ENCODE peak calls at places on chromosomes 2 and 18, in five cellular contexts. I is amygdala, Q is caudate nucleus, M is T-helper 17 cell, N is NB4. Y is an unnamed sample.
A peak's percentile ranks its signal among the peaks of the same experiment; 100 is the strongest.

GRCh38 chr18:68826111-68826510 is 28.2 kb downstream of the CCDC102B start:
- DNase-seq in M (no peak), N (no peak), Q (no peak), I (no peak), Y (no peak)

GRCh38 chr2:38586926-38587325 is 15.8 kb downstream of the HNRNPLL start:
- DNase-seq in M (no peak), N (peak; percentile 27), I (no peak), Q (no peak), Y (no peak)

GRCh38 chr2:174868916-174869315 is 104.6 kb upstream of the CHRNA1 start:
- DNase-seq in Q (no peak), M (no peak), N (no peak), I (no peak), Y (no peak)

GRCh38 chr2:237760506-237761502 is 37.8 kb upstream of the RBM44 start:
- DNase-seq in M (no peak), N (no peak), I (no peak), Q (no peak), Y (no peak)

GRCh38 chr2:38130877-38131276 is 54.9 kb upstream of the CYP1B1 start:
- DNase-seq in I (no peak), Q (peak; percentile 16), M (no peak), N (peak; percentile 73), Y (no peak)

GRCh38 chr2:60819155-60819862 is 62.1 kb upstream of the REL start:
- DNase-seq in M (peak; percentile 72), N (no peak), I (no peak), Q (no peak), Y (no peak)

GRCh38 chr2:42562474-42563144 is 5.8 kb upstream of the MTA3 start:
- DNase-seq in Q (no peak), N (no peak), M (no peak), I (no peak), Y (no peak)

GRCh38 chr2:27869763-27870162 is 20.4 kb downstream of the RBKS start:
- DNase-seq in M (no peak), N (no peak), I (no peak), Q (no peak), Y (no peak)

GRCh38 chr2:133130548-133131246 is 437.6 kb downstream of the NCKAP5 start:
- DNase-seq in N (no peak), I (no peak), M (no peak), Q (no peak), Y (no peak)

GRCh38 chr18:49691177-49691608 is 122.1 kb downstream of the ACAA2 start:
- DNase-seq in M (no peak), Q (no peak), N (peak; percentile 6), I (no peak), Y (no peak)

GRCh38 chr18:36269157-36269556 is 28.4 kb upstream of the FHOD3 start:
- DNase-seq in M (no peak), N (no peak), I (no peak), Q (no peak), Y (no peak)

GRCh38 chr18:57276720-57277284 is 75.6 kb upstream of the ST8SIA3 start:
- DNase-seq in M (no peak), Q (no peak), N (no peak), I (no peak), Y (no peak)

GRCh38 chr2:38719706-38720105 is 31.5 kb downstream of the SRSF7 start:
- DNase-seq in Q (no peak), N (no peak), M (no peak), I (no peak), Y (no peak)

GRCh38 chr2:133937669-133938068 is 316.2 kb upstream of the MGAT5 start:
- DNase-seq in M (no peak), I (no peak), N (no peak), Q (no peak), Y (no peak)

GRCh38 chr2:68837164-68837860 is 33.9 kb downstream of the BMP10 start:
- DNase-seq in M (peak; percentile 49), I (peak; percentile 5), Q (no peak), N (peak; percentile 33), Y (peak; percentile 57)

GRCh38 chr2:186382932-186383331 is 103.1 kb upstream of the ZC3H15 start:
- DNase-seq in I (no peak), Q (no peak), N (no peak), M (no peak), Y (no peak)

GRCh38 chr2:79171348-79171958 is 11.9 kb upstream of the REG3A start:
- DNase-seq in I (no peak), N (no peak), Q (no peak), M (no peak), Y (no peak)

GRCh38 chr2:159349674-159350299 is 63.3 kb upstream of the WDSUB1 start:
- DNase-seq in M (no peak), I (no peak), Q (no peak), N (no peak), Y (no peak)

GRCh38 chr2:240132651-240132980 is 3.5 kb downstream of the COPS9 start:
- DNase-seq in I (no peak), M (no peak), N (no peak), Q (peak; percentile 54), Y (no peak)

GRCh38 chr2:121949271-121949670 is 193.8 kb downstream of the TSN start:
- DNase-seq in N (no peak), I (no peak), Q (no peak), M (no peak), Y (no peak)

GRCh38 chr18:76410660-76411417 is 84.2 kb downstream of the ZNF516 start:
- DNase-seq in M (no peak), I (no peak), Q (no peak), N (peak; percentile 89), Y (peak; percentile 75)

GRCh38 chr2:231181848-231182247 is 16.6 kb upstream of the ARMC9 start:
- DNase-seq in I (no peak), M (no peak), N (peak; percentile 95), Q (no peak), Y (peak; percentile 69)

GRCh38 chr2:178328037-178328436 is 122.9 kb downstream of the PRKRA start:
- DNase-seq in Q (no peak), N (no peak), I (no peak), M (no peak), Y (no peak)

GRCh38 chr2:98013407-98014042 is 17.8 kb upstream of the TMEM131 start:
- DNase-seq in M (no peak), N (peak; percentile 82), Q (no peak), I (no peak), Y (peak; percentile 41)

GRCh38 chr2:68880213-68880612 is 9.0 kb upstream of the BMP10 start:
- DNase-seq in Q (no peak), M (no peak), N (no peak), I (no peak), Y (no peak)

GRCh38 chr2:39469807-39470206 is 32.7 kb upstream of the MAP4K3 start:
- DNase-seq in I (no peak), M (no peak), Q (no peak), N (peak; percentile 28), Y (peak; percentile 43)

GRCh38 chr2:218701806-218702205 is 8.8 kb upstream of the TTLL4 start:
- DNase-seq in N (no peak), Q (no peak), M (no peak), I (no peak), Y (no peak)

GRCh38 chr18:77019641-77020040 is 112.9 kb downstream of the MBP start:
- DNase-seq in Q (no peak), I (no peak), N (no peak), M (no peak), Y (no peak)

GRCh38 chr2:38702413-38702812 is 36.5 kb downstream of the GALM start:
- DNase-seq in M (no peak), N (no peak), Q (no peak), I (no peak), Y (no peak)

GRCh38 chr2:120367221-120367620 is 21.3 kb downstream of the INHBB start:
- DNase-seq in I (no peak), M (no peak), N (no peak), Q (no peak), Y (no peak)

GRCh38 chr2:1678609-1679008 is 65.7 kb downstream of the PXDN start:
- DNase-seq in N (no peak), I (no peak), Q (no peak), M (no peak), Y (no peak)

GRCh38 chr18:79069792-79070151 is 578 bp downstream of the ATP9B start:
- DNase-seq in I (no peak), N (no peak), M (no peak), Q (no peak), Y (peak; percentile 17)

GRCh38 chr2:125730921-125731320 is 925.0 kb upstream of the GYPC start:
- DNase-seq in M (no peak), I (no peak), N (no peak), Q (no peak), Y (no peak)